ENCODE peak calls at places on chromosomes 16 and 17, in ten cellular contexts. One of them, this sample, is unnamed.

GRCh38 chr17:73028311-73028755 is 64.2 kb downstream of the SLC39A11 start:
- DNase-seq in tibial nerve: no peak
- DNase-seq in A549: no peak
- DNase-seq in ovary: no peak
- DNase-seq in stomach: no peak
- DNase-seq in suprapubic skin: no peak
- DNase-seq in SK-N-SH: no peak
- DNase-seq in K562: no peak
- DNase-seq in transverse colon: no peak
- DNase-seq in esophagus muscularis mucosa: no peak
- DNase-seq in this sample: no peak

GRCh38 chr16:73209190-73209589 is 161.3 kb upstream of the ZFHX3 start:
- DNase-seq in transverse colon: no peak
- DNase-seq in esophagus muscularis mucosa: no peak
- DNase-seq in stomach: no peak
- DNase-seq in K562: no peak
- DNase-seq in A549: no peak
- DNase-seq in SK-N-SH: no peak
- DNase-seq in ovary: no peak
- DNase-seq in tibial nerve: no peak
- DNase-seq in suprapubic skin: no peak
- DNase-seq in this sample: no peak

GRCh38 chr17:17131876-17132275 is 74.3 kb downstream of the PLD6 start:
- DNase-seq in stomach: no peak
- DNase-seq in A549: no peak
- DNase-seq in suprapubic skin: no peak
- DNase-seq in K562: no peak
- DNase-seq in SK-N-SH: no peak
- DNase-seq in tibial nerve: no peak
- DNase-seq in esophagus muscularis mucosa: no peak
- DNase-seq in ovary: no peak
- DNase-seq in transverse colon: no peak
- DNase-seq in this sample: no peak

GRCh38 chr16:68335175-68335574 is 24.4 kb downstream of the PRMT7 start:
- DNase-seq in suprapubic skin: no peak
- DNase-seq in ovary: no peak
- DNase-seq in K562: no peak
- DNase-seq in stomach: no peak
- DNase-seq in tibial nerve: no peak
- DNase-seq in esophagus muscularis mucosa: no peak
- DNase-seq in A549: no peak
- DNase-seq in SK-N-SH: no peak
- DNase-seq in transverse colon: no peak
- DNase-seq in this sample: no peak

GRCh38 chr17:79154951-79155557 is 80.4 kb downstream of the ENGASE start:
- DNase-seq in ovary: no peak
- DNase-seq in stomach: no peak
- DNase-seq in tibial nerve: no peak
- DNase-seq in SK-N-SH: peak
- DNase-seq in suprapubic skin: no peak
- DNase-seq in transverse colon: no peak
- DNase-seq in K562: no peak
- DNase-seq in esophagus muscularis mucosa: no peak
- DNase-seq in A549: no peak
- DNase-seq in this sample: no peak

GRCh38 chr17:58513913-58514794 is at the start of gene MTMR4:
- DNase-seq in suprapubic skin: peak
- DNase-seq in transverse colon: peak
- DNase-seq in esophagus muscularis mucosa: no peak
- DNase-seq in ovary: peak
- DNase-seq in stomach: peak
- DNase-seq in SK-N-SH: peak
- DNase-seq in tibial nerve: peak
- DNase-seq in K562: peak
- DNase-seq in A549: peak
- DNase-seq in this sample: peak

GRCh38 chr17:77800832-77801231 is 157.7 kb upstream of the TNRC6C start:
- DNase-seq in SK-N-SH: no peak
- DNase-seq in suprapubic skin: no peak
- DNase-seq in A549: no peak
- DNase-seq in K562: no peak
- DNase-seq in stomach: no peak
- DNase-seq in ovary: no peak
- DNase-seq in esophagus muscularis mucosa: no peak
- DNase-seq in transverse colon: no peak
- DNase-seq in tibial nerve: no peak
- DNase-seq in this sample: no peak

GRCh38 chr17:71900830-71901229 is 220.0 kb upstream of the SOX9 start:
- DNase-seq in tibial nerve: no peak
- DNase-seq in transverse colon: no peak
- DNase-seq in A549: no peak
- DNase-seq in suprapubic skin: no peak
- DNase-seq in K562: no peak
- DNase-seq in esophagus muscularis mucosa: no peak
- DNase-seq in stomach: no peak
- DNase-seq in ovary: no peak
- DNase-seq in SK-N-SH: no peak
- DNase-seq in this sample: no peak

GRCh38 chr16:30184430-30185140 is 1.2 kb downstream of the CORO1A start:
- DNase-seq in tibial nerve: no peak
- DNase-seq in stomach: peak
- DNase-seq in transverse colon: peak
- DNase-seq in K562: peak
- DNase-seq in A549: no peak
- DNase-seq in SK-N-SH: peak
- DNase-seq in esophagus muscularis mucosa: no peak
- DNase-seq in suprapubic skin: peak
- DNase-seq in ovary: peak
- DNase-seq in this sample: no peak

GRCh38 chr16:31713945-31714898 is 159.4 kb upstream of the ZNF267 start:
- DNase-seq in esophagus muscularis mucosa: no peak
- DNase-seq in tibial nerve: no peak
- DNase-seq in A549: no peak
- DNase-seq in K562: peak
- DNase-seq in suprapubic skin: no peak
- DNase-seq in transverse colon: no peak
- DNase-seq in ovary: no peak
- DNase-seq in SK-N-SH: peak
- DNase-seq in stomach: no peak
- DNase-seq in this sample: no peak

GRCh38 chr17:27649929-27650328 is 18.9 kb downstream of the LGALS9 start:
- DNase-seq in suprapubic skin: no peak
- DNase-seq in SK-N-SH: no peak
- DNase-seq in ovary: no peak
- DNase-seq in A549: no peak
- DNase-seq in transverse colon: no peak
- DNase-seq in K562: no peak
- DNase-seq in stomach: peak
- DNase-seq in esophagus muscularis mucosa: no peak
- DNase-seq in tibial nerve: peak
- DNase-seq in this sample: peak

GRCh38 chr16:11621920-11622651 is 35.4 kb upstream of the LITAF start:
- DNase-seq in suprapubic skin: no peak
- DNase-seq in esophagus muscularis mucosa: no peak
- DNase-seq in A549: no peak
- DNase-seq in tibial nerve: no peak
- DNase-seq in transverse colon: no peak
- DNase-seq in stomach: no peak
- DNase-seq in ovary: no peak
- DNase-seq in SK-N-SH: peak
- DNase-seq in K562: no peak
- DNase-seq in this sample: peak

GRCh38 chr17:47413872-47414271 is 90.1 kb downstream of the EFCAB13 start:
- DNase-seq in A549: no peak
- DNase-seq in suprapubic skin: no peak
- DNase-seq in SK-N-SH: no peak
- DNase-seq in stomach: no peak
- DNase-seq in ovary: no peak
- DNase-seq in K562: no peak
- DNase-seq in esophagus muscularis mucosa: no peak
- DNase-seq in tibial nerve: no peak
- DNase-seq in transverse colon: no peak
- DNase-seq in this sample: no peak

GRCh38 chr17:17809527-17810373 is 27.0 kb downstream of the SREBF1 start:
- DNase-seq in stomach: no peak
- DNase-seq in K562: no peak
- DNase-seq in transverse colon: no peak
- DNase-seq in esophagus muscularis mucosa: no peak
- DNase-seq in A549: peak
- DNase-seq in suprapubic skin: no peak
- DNase-seq in ovary: peak
- DNase-seq in SK-N-SH: peak
- DNase-seq in tibial nerve: peak
- DNase-seq in this sample: no peak

GRCh38 chr17:14374268-14374667 is 73.4 kb downstream of the HS3ST3B1 start:
- DNase-seq in tibial nerve: no peak
- DNase-seq in ovary: no peak
- DNase-seq in transverse colon: no peak
- DNase-seq in SK-N-SH: no peak
- DNase-seq in stomach: no peak
- DNase-seq in esophagus muscularis mucosa: no peak
- DNase-seq in A549: no peak
- DNase-seq in K562: no peak
- DNase-seq in suprapubic skin: no peak
- DNase-seq in this sample: no peak

GRCh38 chr17:81092518-81093095 is 57.7 kb downstream of the BAIAP2 start:
- DNase-seq in A549: no peak
- DNase-seq in tibial nerve: no peak
- DNase-seq in SK-N-SH: no peak
- DNase-seq in transverse colon: no peak
- DNase-seq in K562: peak
- DNase-seq in esophagus muscularis mucosa: no peak
- DNase-seq in suprapubic skin: no peak
- DNase-seq in ovary: no peak
- DNase-seq in stomach: peak
- DNase-seq in this sample: peak

GRCh38 chr17:81095608-81095888 is 60.6 kb downstream of the BAIAP2 start:
- DNase-seq in A549: no peak
- DNase-seq in ovary: no peak
- DNase-seq in suprapubic skin: no peak
- DNase-seq in K562: no peak
- DNase-seq in stomach: no peak
- DNase-seq in esophagus muscularis mucosa: no peak
- DNase-seq in transverse colon: no peak
- DNase-seq in SK-N-SH: no peak
- DNase-seq in tibial nerve: no peak
- DNase-seq in this sample: no peak

GRCh38 chr17:81094744-81095607 is 60.0 kb downstream of the BAIAP2 start:
- DNase-seq in A549: peak
- DNase-seq in SK-N-SH: peak
- DNase-seq in suprapubic skin: peak
- DNase-seq in ovary: peak
- DNase-seq in esophagus muscularis mucosa: peak
- DNase-seq in tibial nerve: peak
- DNase-seq in transverse colon: peak
- DNase-seq in K562: peak
- DNase-seq in stomach: peak
- DNase-seq in this sample: peak

GRCh38 chr17:81093576-81094223 is 58.7 kb downstream of the BAIAP2 start:
- DNase-seq in tibial nerve: no peak
- DNase-seq in suprapubic skin: no peak
- DNase-seq in K562: no peak
- DNase-seq in ovary: no peak
- DNase-seq in A549: no peak
- DNase-seq in esophagus muscularis mucosa: no peak
- DNase-seq in transverse colon: no peak
- DNase-seq in SK-N-SH: peak
- DNase-seq in stomach: no peak
- DNase-seq in this sample: no peak

GRCh38 chr17:81094224-81094743 is 59.3 kb downstream of the BAIAP2 start:
- DNase-seq in SK-N-SH: no peak
- DNase-seq in ovary: no peak
- DNase-seq in suprapubic skin: no peak
- DNase-seq in K562: no peak
- DNase-seq in A549: no peak
- DNase-seq in tibial nerve: no peak
- DNase-seq in stomach: no peak
- DNase-seq in esophagus muscularis mucosa: no peak
- DNase-seq in transverse colon: no peak
- DNase-seq in this sample: no peak
- TF ChIP-seq CTCF in SK-N-SH: no peak
- TF ChIP-seq CTCF in ovary: no peak
- TF ChIP-seq CTCF in suprapubic skin: no peak
- TF ChIP-seq CTCF in K562: no peak
- TF ChIP-seq CTCF in A549: no peak
- TF ChIP-seq CTCF in tibial nerve: no peak
- TF ChIP-seq CTCF in stomach: no peak
- TF ChIP-seq CTCF in esophagus muscularis mucosa: no peak
- TF ChIP-seq CTCF in transverse colon: no peak
- TF ChIP-seq CTCF in this sample: no peak

DNA sequence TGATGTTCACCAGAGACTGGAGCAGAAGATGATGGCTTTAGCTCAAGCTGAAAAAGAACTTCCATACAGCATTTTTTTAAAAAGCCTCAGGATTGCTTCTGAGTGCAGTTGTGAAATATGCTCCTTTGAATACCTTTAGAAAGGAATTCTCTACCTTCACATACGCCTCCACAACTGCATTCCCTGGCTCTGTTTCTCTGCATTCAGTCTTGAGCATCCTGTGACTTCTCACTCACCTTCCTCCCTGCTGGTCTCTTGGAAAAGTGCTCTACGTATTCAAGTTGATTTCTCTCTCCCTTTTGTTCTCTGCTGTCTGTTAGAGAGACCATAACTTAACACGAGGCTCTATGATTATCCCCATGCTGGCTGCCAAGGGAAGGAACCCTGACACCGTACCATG is 34.5 kb downstream of the HS3ST2 start:
- DNase-seq in stomach: no peak
- DNase-seq in tibial nerve: no peak
- DNase-seq in transverse colon: no peak
- DNase-seq in esophagus muscularis mucosa: peak
- DNase-seq in SK-N-SH: no peak
- DNase-seq in ovary: no peak
- DNase-seq in suprapubic skin: no peak
- DNase-seq in A549: no peak
- DNase-seq in K562: no peak
- DNase-seq in this sample: no peak
- TF ChIP-seq EP300 in stomach: no peak
- TF ChIP-seq EP300 in tibial nerve: no peak
- TF ChIP-seq EP300 in transverse colon: no peak
- TF ChIP-seq EP300 in esophagus muscularis mucosa: no peak
- TF ChIP-seq EP300 in SK-N-SH: no peak
- TF ChIP-seq EP300 in ovary: no peak
- TF ChIP-seq EP300 in suprapubic skin: no peak
- TF ChIP-seq EP300 in A549: no peak
- TF ChIP-seq EP300 in K562: no peak
- TF ChIP-seq EP300 in this sample: no peak

GRCh38 chr16:67199808-67200198 is 872 bp downstream of the ELMO3 start:
- DNase-seq in SK-N-SH: peak
- DNase-seq in tibial nerve: no peak
- DNase-seq in transverse colon: peak
- DNase-seq in stomach: no peak
- DNase-seq in esophagus muscularis mucosa: no peak
- DNase-seq in suprapubic skin: no peak
- DNase-seq in ovary: no peak
- DNase-seq in A549: no peak
- DNase-seq in K562: no peak
- DNase-seq in this sample: no peak
- TF ChIP-seq CTCF in SK-N-SH: no peak
- TF ChIP-seq CTCF in tibial nerve: no peak
- TF ChIP-seq CTCF in transverse colon: peak
- TF ChIP-seq CTCF in stomach: no peak
- TF ChIP-seq CTCF in esophagus muscularis mucosa: no peak
- TF ChIP-seq CTCF in suprapubic skin: no peak
- TF ChIP-seq CTCF in ovary: no peak
- TF ChIP-seq CTCF in A549: no peak
- TF ChIP-seq CTCF in K562: no peak
- TF ChIP-seq CTCF in this sample: no peak

GRCh38 chr16:47666434-47666833 is 205.3 kb downstream of the PHKB start:
- DNase-seq in transverse colon: no peak
- DNase-seq in tibial nerve: no peak
- DNase-seq in stomach: no peak
- DNase-seq in ovary: no peak
- DNase-seq in K562: no peak
- DNase-seq in A549: no peak
- DNase-seq in esophagus muscularis mucosa: no peak
- DNase-seq in suprapubic skin: no peak
- DNase-seq in SK-N-SH: no peak
- DNase-seq in this sample: no peak
- TF ChIP-seq EP300 in transverse colon: no peak
- TF ChIP-seq EP300 in tibial nerve: no peak
- TF ChIP-seq EP300 in stomach: no peak
- TF ChIP-seq EP300 in ovary: no peak
- TF ChIP-seq EP300 in K562: no peak
- TF ChIP-seq EP300 in A549: no peak
- TF ChIP-seq EP300 in esophagus muscularis mucosa: no peak
- TF ChIP-seq EP300 in suprapubic skin: no peak
- TF ChIP-seq EP300 in SK-N-SH: no peak
- TF ChIP-seq EP300 in this sample: no peak

This sample was measured in upper lobe of left lung.